ENCODE peak calls at places on chromosomes 4 and X, in nine cellular contexts. X is lower lobe of right lung, U is colonic mucosa, H is Peyer's patch, O is heart left ventricle, K is K562, Z is H9, N is tibial artery, M is GM23338. S is an unnamed sample. For H3K4me1, the result is how much of the 10 kb centered on the place peaks cover.

GRCh38 chr4:117085185-117085701 is at the start of gene TRAM1L1:
- DNase-seq in M (peak), H (peak), K (peak), U (peak), O (peak), X (peak), Z (peak), N (peak), S (peak)

GRCh38 chrX:74133156-74133796 is 170.7 kb upstream of the ZCCHC13 start:
- DNase-seq in M (peak), U (peak), K (peak), H (no peak), Z (no peak), O (no peak), X (no peak), N (no peak), S (no peak)

GRCh38 chr4:41132055-41132683 is 82.2 kb downstream of the APBB2 start:
- DNase-seq in K (no peak), O (no peak), Z (no peak), H (no peak), X (no peak), U (peak), M (no peak), N (no peak), S (no peak)

GRCh38 chr4:107978716-107979451 is 10.8 kb upstream of the HADH start:
- DNase-seq in X (no peak), M (no peak), U (no peak), O (no peak), K (no peak), Z (no peak), H (no peak), N (no peak), S (no peak)

GRCh38 chr4:85953651-85954018 is 406.2 kb downstream of the MAPK10 start:
- DNase-seq in K (no peak), O (no peak), U (no peak), X (no peak), M (no peak), N (no peak), Z (no peak), H (no peak), S (no peak)

GRCh38 chr4:1598641-1599481 is 85.3 kb downstream of the FAM53A start:
- DNase-seq in N (no peak), U (no peak), O (peak), K (no peak), X (peak), H (no peak), Z (no peak), M (no peak), S (no peak)

GRCh38 chrX:96182366-96182765 is 502.3 kb upstream of the DIAPH2 start:
- DNase-seq in K (peak), U (peak), H (no peak), M (peak), O (no peak), X (no peak), Z (peak), N (no peak), S (no peak)

GRCh38 chr4:33381806-33382205 is 2661.6 kb downstream of the PCDH7 start:
- DNase-seq in O (no peak), X (no peak), N (no peak), Z (no peak), M (no peak), K (no peak), U (no peak), H (no peak), S (no peak)

GRCh38 chrX:153184787-153185186 is 5.7 kb downstream of the MAGEA1 start:
- DNase-seq in K (no peak), Z (no peak), U (no peak), O (no peak), M (no peak), N (no peak), H (no peak), X (no peak), S (no peak)

GRCh38 chrX:96481831-96482230 is 202.8 kb upstream of the DIAPH2 start:
- DNase-seq in K (no peak), Z (no peak), O (no peak), X (no peak), U (no peak), M (no peak), H (no peak), N (no peak), S (no peak)

GRCh38 chrX:19840899-19841648 is 46.3 kb downstream of the SH3KBP1 start:
- DNase-seq in K (peak), X (no peak), Z (peak), O (no peak), N (no peak), M (peak), H (no peak), U (no peak), S (no peak)

GRCh38 chr4:74097161-74097560 is 1.8 kb downstream of the CXCL2 start:
- DNase-seq in Z (no peak), N (no peak), H (no peak), O (no peak), K (no peak), X (no peak), M (no peak), U (no peak), S (no peak)

GRCh38 chr4:74100531-74100930 is 1.5 kb upstream of the CXCL2 start:
- DNase-seq in Z (no peak), N (no peak), U (no peak), X (no peak), K (no peak), M (no peak), O (no peak), H (no peak), S (no peak)

GRCh38 chr4:74097631-74098550 is 1.1 kb downstream of the CXCL2 start:
- DNase-seq in M (no peak), N (no peak), U (peak), K (peak), Z (no peak), H (no peak), O (no peak), X (no peak), S (no peak)

GRCh38 chr4:74096265-74096980 is 2.6 kb downstream of the CXCL2 start:
- DNase-seq in Z (no peak), N (no peak), M (no peak), O (no peak), K (peak), H (no peak), X (no peak), U (no peak), S (no peak)

DNA sequence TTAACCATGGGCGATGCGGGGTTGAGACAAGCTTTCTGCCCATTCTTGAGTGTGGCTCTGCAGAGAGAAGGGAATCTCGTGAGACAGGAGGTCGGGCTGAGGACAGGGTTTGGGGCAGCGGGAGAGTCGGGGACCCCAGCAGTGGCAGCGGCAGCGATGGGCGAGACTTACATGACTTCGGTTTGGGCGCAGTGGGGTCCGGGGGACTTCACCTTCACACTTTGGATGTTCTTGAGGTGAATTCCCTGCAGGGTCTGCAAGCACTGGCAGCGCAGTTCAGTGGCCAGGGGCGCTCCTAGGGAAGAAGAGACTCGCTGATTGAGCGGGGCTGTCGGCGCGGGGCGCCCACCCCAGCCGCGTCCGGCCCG is 383 bp downstream of the CXCL2 start:
- DNase-seq in N (no peak), K (peak), X (peak), Z (peak), H (peak), M (peak), U (no peak), O (no peak), S (no peak)
- H3K27ac ChIP-seq in N (peak), K (peak), X (peak), Z (no peak), H (peak), M (no peak), U (peak), O (peak), S (peak)

GRCh38 chrX:65677954-65678469 is 10.6 kb downstream of the MSN start:
- DNase-seq in H (no peak), K (no peak), U (no peak), Z (no peak), O (peak), N (no peak), X (no peak), M (no peak), S (no peak)

GRCh38 chrX:65679071-65679540 is 11.7 kb downstream of the MSN start:
- DNase-seq in M (no peak), O (peak), Z (no peak), K (no peak), N (no peak), U (no peak), H (no peak), X (no peak), S (no peak)

GRCh38 chrX:65685112-65685511 is 17.7 kb downstream of the MSN start:
- DNase-seq in K (no peak), M (no peak), H (no peak), O (no peak), X (no peak), Z (no peak), N (no peak), U (no peak), S (no peak)

GRCh38 chrX:65686246-65686645 is 18.8 kb downstream of the MSN start:
- DNase-seq in O (no peak), M (no peak), Z (no peak), N (no peak), K (no peak), X (no peak), U (no peak), H (no peak), S (no peak)

GRCh38 chrX:65681810-65682209 is 14.4 kb downstream of the MSN start:
- DNase-seq in Z (no peak), K (no peak), H (no peak), O (no peak), N (no peak), X (no peak), M (no peak), U (no peak), S (no peak)
- H3K4me1 ChIP-seq in Z (under half), K (under half), H (under half), O (half or more), N (under half), X (half or more), M (under half), U (under half), S (under half)

DNA sequence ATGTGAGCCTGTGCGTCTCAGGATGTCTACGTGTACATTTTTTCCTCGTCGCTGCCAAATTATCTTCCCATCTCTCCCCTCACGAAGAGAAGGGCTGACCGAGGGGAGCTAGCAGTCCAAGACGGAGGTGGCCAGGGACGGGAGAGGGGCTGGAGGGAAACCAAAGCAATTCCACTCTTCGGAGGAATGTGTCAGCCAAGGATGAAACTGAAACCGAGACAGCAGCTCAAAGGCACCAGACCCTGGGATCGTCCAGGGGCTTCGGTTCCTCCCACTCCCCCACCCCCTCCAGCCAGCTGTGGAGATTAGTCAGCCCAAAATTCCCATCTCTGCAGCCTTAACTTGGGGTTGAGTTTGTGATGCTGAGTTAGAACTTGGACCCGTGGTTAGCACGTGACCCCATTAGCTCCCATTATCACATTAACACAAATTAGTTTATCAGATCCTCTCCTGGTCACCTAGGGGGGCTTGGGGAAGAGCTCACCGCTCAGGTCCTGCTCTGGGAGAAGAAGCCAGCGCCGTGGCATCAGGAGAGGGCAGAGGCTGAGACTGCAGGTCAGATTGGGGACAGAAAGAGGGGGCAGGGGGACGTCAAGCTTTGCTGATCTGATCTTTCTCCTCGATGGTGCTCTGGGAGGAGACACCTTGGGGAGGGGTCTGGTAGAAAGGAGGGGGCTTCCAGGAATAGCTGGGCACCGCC is 8.8 kb upstream of the ELF4 start:
- DNase-seq in M (no peak), O (no peak), N (no peak), U (no peak), Z (no peak), X (no peak), K (no peak), H (no peak), S (no peak)
- H3K27ac ChIP-seq in M (no peak), O (peak), N (peak), U (no peak), Z (no peak), X (no peak), K (no peak), H (peak), S (no peak)

GRCh38 chr4:152926959-152927358 is 9.2 kb upstream of the FHDC1 start:
- DNase-seq in K (no peak), X (no peak), O (no peak), Z (no peak), H (no peak), M (peak), U (no peak), N (no peak), S (no peak)

GRCh38 chr4:152929888-152930287 is 6.2 kb upstream of the FHDC1 start:
- DNase-seq in M (peak), X (no peak), N (no peak), O (no peak), K (no peak), H (no peak), Z (no peak), U (no peak), S (no peak)

GRCh38 chr4:152928286-152928685 is 7.8 kb upstream of the FHDC1 start:
- DNase-seq in M (no peak), X (no peak), N (no peak), U (no peak), K (no peak), H (no peak), O (no peak), Z (no peak), S (no peak)

GRCh38 chr4:152927737-152928136 is 8.4 kb upstream of the FHDC1 start:
- DNase-seq in M (no peak), K (no peak), N (no peak), O (no peak), X (no peak), Z (no peak), U (no peak), H (no peak), S (no peak)
- H3K4me1 ChIP-seq in M (half or more), K (under half), N (under half), O (under half), X (under half), Z (under half), U (under half), H (under half), S (under half)